ENCODE peak calls at places on chromosomes 7 and 10, in nine cellular contexts. One of them, this sample, is unnamed.

GRCh38 chr10:79927111-79927828 is 21.6 kb downstream of the SFTPD start:
- DNase-seq in tibial nerve: no peak
- DNase-seq in AG09309: no peak
- DNase-seq in endothelial cell: no peak
- DNase-seq in brain microvascular endothelial cell: no peak
- DNase-seq in heart left ventricle: peak; percentile 46
- DNase-seq in epithelial cell of esophagus: no peak
- DNase-seq in fibroblast of pulmonary artery: no peak
- DNase-seq in hepatocyte: no peak
- DNase-seq in this sample: no peak

GRCh38 chr10:543131-543530 is 146.3 kb downstream of the DIP2C start:
- DNase-seq in fibroblast of pulmonary artery: no peak
- DNase-seq in brain microvascular endothelial cell: no peak
- DNase-seq in AG09309: no peak
- DNase-seq in endothelial cell: no peak
- DNase-seq in tibial nerve: no peak
- DNase-seq in epithelial cell of esophagus: no peak
- DNase-seq in hepatocyte: no peak
- DNase-seq in heart left ventricle: no peak
- DNase-seq in this sample: no peak

GRCh38 chr7:3787717-3788311 is 486.8 kb downstream of the SDK1 start:
- DNase-seq in hepatocyte: no peak
- DNase-seq in AG09309: no peak
- DNase-seq in heart left ventricle: no peak
- DNase-seq in endothelial cell: no peak
- DNase-seq in tibial nerve: no peak
- DNase-seq in epithelial cell of esophagus: no peak
- DNase-seq in fibroblast of pulmonary artery: peak; percentile 46
- DNase-seq in brain microvascular endothelial cell: peak; percentile 1
- DNase-seq in this sample: peak; percentile 26

GRCh38 chr10:113680172-113681111 is 730 bp downstream of the CASP7 start:
- DNase-seq in fibroblast of pulmonary artery: peak; percentile 73
- DNase-seq in AG09309: no peak
- DNase-seq in brain microvascular endothelial cell: peak; percentile 35
- DNase-seq in heart left ventricle: peak; percentile 63
- DNase-seq in epithelial cell of esophagus: peak; percentile 80
- DNase-seq in tibial nerve: peak; percentile 21
- DNase-seq in hepatocyte: peak; percentile 48
- DNase-seq in endothelial cell: no peak
- DNase-seq in this sample: peak; percentile 64

GRCh38 chr7:100565133-100565571 is 8.5 kb downstream of the SAP25 start:
- DNase-seq in endothelial cell: no peak
- DNase-seq in heart left ventricle: peak; percentile 54
- DNase-seq in tibial nerve: no peak
- DNase-seq in AG09309: no peak
- DNase-seq in epithelial cell of esophagus: no peak
- DNase-seq in brain microvascular endothelial cell: no peak
- DNase-seq in hepatocyte: no peak
- DNase-seq in fibroblast of pulmonary artery: no peak
- DNase-seq in this sample: no peak

GRCh38 chr10:62613429-62613828 is 191.1 kb upstream of the ADO start:
- DNase-seq in fibroblast of pulmonary artery: peak; percentile 74
- DNase-seq in heart left ventricle: no peak
- DNase-seq in epithelial cell of esophagus: no peak
- DNase-seq in hepatocyte: no peak
- DNase-seq in brain microvascular endothelial cell: peak; percentile 52
- DNase-seq in AG09309: no peak
- DNase-seq in tibial nerve: no peak
- DNase-seq in endothelial cell: no peak
- DNase-seq in this sample: peak; percentile 63

GRCh38 chr10:43209651-43210141 is 57.2 kb downstream of the RASGEF1A start:
- DNase-seq in heart left ventricle: peak; percentile 51
- DNase-seq in hepatocyte: no peak
- DNase-seq in fibroblast of pulmonary artery: no peak
- DNase-seq in brain microvascular endothelial cell: no peak
- DNase-seq in epithelial cell of esophagus: no peak
- DNase-seq in AG09309: no peak
- DNase-seq in tibial nerve: no peak
- DNase-seq in endothelial cell: no peak
- DNase-seq in this sample: no peak

GRCh38 chr10:3451516-3452185 is 279.1 kb upstream of the PITRM1 start:
- DNase-seq in fibroblast of pulmonary artery: no peak
- DNase-seq in brain microvascular endothelial cell: no peak
- DNase-seq in epithelial cell of esophagus: no peak
- DNase-seq in endothelial cell: no peak
- DNase-seq in hepatocyte: no peak
- DNase-seq in heart left ventricle: no peak
- DNase-seq in tibial nerve: no peak
- DNase-seq in AG09309: no peak
- DNase-seq in this sample: no peak

GRCh38 chr10:30447125-30447799 is 13.3 kb downstream of the MAP3K8 start:
- DNase-seq in fibroblast of pulmonary artery: peak; percentile 62
- DNase-seq in brain microvascular endothelial cell: no peak
- DNase-seq in epithelial cell of esophagus: peak; percentile 98
- DNase-seq in hepatocyte: no peak
- DNase-seq in endothelial cell: no peak
- DNase-seq in heart left ventricle: no peak
- DNase-seq in AG09309: no peak
- DNase-seq in tibial nerve: no peak
- DNase-seq in this sample: peak; percentile 90

GRCh38 chr10:65292551-65292950 is 1633.3 kb upstream of the LRRTM3 start:
- DNase-seq in endothelial cell: no peak
- DNase-seq in fibroblast of pulmonary artery: no peak
- DNase-seq in AG09309: no peak
- DNase-seq in brain microvascular endothelial cell: no peak
- DNase-seq in tibial nerve: no peak
- DNase-seq in hepatocyte: no peak
- DNase-seq in heart left ventricle: no peak
- DNase-seq in epithelial cell of esophagus: no peak
- DNase-seq in this sample: no peak

GRCh38 chr10:79310911-79311573 is 36.2 kb upstream of the PPIF start:
- DNase-seq in tibial nerve: peak; percentile 41
- DNase-seq in fibroblast of pulmonary artery: no peak
- DNase-seq in endothelial cell: no peak
- DNase-seq in hepatocyte: no peak
- DNase-seq in brain microvascular endothelial cell: no peak
- DNase-seq in AG09309: no peak
- DNase-seq in epithelial cell of esophagus: no peak
- DNase-seq in heart left ventricle: peak; percentile 59
- DNase-seq in this sample: no peak

GRCh38 chr7:23471090-23471859 is 984 bp upstream of the IGF2BP3 start:
- DNase-seq in epithelial cell of esophagus: peak; percentile 65
- DNase-seq in fibroblast of pulmonary artery: peak; percentile 78
- DNase-seq in AG09309: no peak
- DNase-seq in heart left ventricle: no peak
- DNase-seq in tibial nerve: no peak
- DNase-seq in hepatocyte: peak; percentile 92
- DNase-seq in brain microvascular endothelial cell: peak; percentile 71
- DNase-seq in endothelial cell: peak; percentile 92
- DNase-seq in this sample: peak; percentile 58

GRCh38 chr7:23277359-23277989 is 21.7 kb upstream of the MALSU1 start:
- DNase-seq in epithelial cell of esophagus: peak; percentile 76
- DNase-seq in hepatocyte: peak; percentile 79
- DNase-seq in tibial nerve: no peak
- DNase-seq in endothelial cell: peak; percentile 64
- DNase-seq in fibroblast of pulmonary artery: peak; percentile 84
- DNase-seq in heart left ventricle: no peak
- DNase-seq in AG09309: no peak
- DNase-seq in brain microvascular endothelial cell: peak; percentile 57
- DNase-seq in this sample: peak; percentile 84

GRCh38 chr10:3774814-3775670 is 10.0 kb downstream of the KLF6 start:
- DNase-seq in AG09309: no peak
- DNase-seq in endothelial cell: no peak
- DNase-seq in epithelial cell of esophagus: peak; percentile 91
- DNase-seq in tibial nerve: no peak
- DNase-seq in brain microvascular endothelial cell: peak; percentile 85
- DNase-seq in hepatocyte: peak; percentile 78
- DNase-seq in heart left ventricle: no peak
- DNase-seq in fibroblast of pulmonary artery: peak; percentile 89
- DNase-seq in this sample: peak; percentile 95

GRCh38 chr10:4586756-4587155 is 239.3 kb upstream of the AKR1E2 start:
- DNase-seq in heart left ventricle: no peak
- DNase-seq in AG09309: peak; percentile 17
- DNase-seq in fibroblast of pulmonary artery: no peak
- DNase-seq in tibial nerve: no peak
- DNase-seq in endothelial cell: no peak
- DNase-seq in brain microvascular endothelial cell: no peak
- DNase-seq in epithelial cell of esophagus: no peak
- DNase-seq in hepatocyte: peak; percentile 8
- DNase-seq in this sample: peak; percentile 8

GRCh38 chr10:86439544-86439943 is 72.9 kb upstream of the GRID1 start:
- DNase-seq in brain microvascular endothelial cell: peak; percentile 98
- DNase-seq in endothelial cell: no peak
- DNase-seq in tibial nerve: peak; percentile 70
- DNase-seq in fibroblast of pulmonary artery: peak; percentile 97
- DNase-seq in epithelial cell of esophagus: peak; percentile 67
- DNase-seq in AG09309: peak; percentile 81
- DNase-seq in heart left ventricle: no peak
- DNase-seq in hepatocyte: peak; percentile 77
- DNase-seq in this sample: peak; percentile 95

GRCh38 chr10:69333205-69333604 is 54.9 kb downstream of the HK1 start:
- DNase-seq in AG09309: no peak
- DNase-seq in brain microvascular endothelial cell: peak; percentile 29
- DNase-seq in tibial nerve: no peak
- DNase-seq in fibroblast of pulmonary artery: peak; percentile 56
- DNase-seq in endothelial cell: no peak
- DNase-seq in heart left ventricle: no peak
- DNase-seq in epithelial cell of esophagus: peak; percentile 91
- DNase-seq in hepatocyte: peak; percentile 71
- DNase-seq in this sample: peak; percentile 69
- TF ChIP-seq CTCF in AG09309: peak; percentile 30
- TF ChIP-seq CTCF in brain microvascular endothelial cell: peak; percentile 57
- TF ChIP-seq CTCF in tibial nerve: no peak
- TF ChIP-seq CTCF in fibroblast of pulmonary artery: peak; percentile 45
- TF ChIP-seq CTCF in endothelial cell: no peak
- TF ChIP-seq CTCF in heart left ventricle: no peak
- TF ChIP-seq CTCF in epithelial cell of esophagus: peak; percentile 75
- TF ChIP-seq CTCF in hepatocyte: peak; percentile 4
- TF ChIP-seq CTCF in this sample: peak; percentile 39

GRCh38 chr10:104255244-104255981 is 721 bp downstream of the GSTO1 start:
- DNase-seq in endothelial cell: no peak
- DNase-seq in fibroblast of pulmonary artery: peak; percentile 85
- DNase-seq in brain microvascular endothelial cell: peak; percentile 82
- DNase-seq in tibial nerve: no peak
- DNase-seq in hepatocyte: peak; percentile 46
- DNase-seq in AG09309: no peak
- DNase-seq in epithelial cell of esophagus: peak; percentile 75
- DNase-seq in heart left ventricle: no peak
- DNase-seq in this sample: peak; percentile 89

GRCh38 chr10:104253576-104254410 is 899 bp upstream of the GSTO1 start:
- DNase-seq in endothelial cell: no peak
- DNase-seq in tibial nerve: no peak
- DNase-seq in brain microvascular endothelial cell: no peak
- DNase-seq in heart left ventricle: no peak
- DNase-seq in fibroblast of pulmonary artery: no peak
- DNase-seq in hepatocyte: no peak
- DNase-seq in epithelial cell of esophagus: no peak
- DNase-seq in AG09309: no peak
- DNase-seq in this sample: no peak

GRCh38 chr10:104253106-104253505 is 1.6 kb upstream of the GSTO1 start:
- DNase-seq in tibial nerve: no peak
- DNase-seq in AG09309: no peak
- DNase-seq in fibroblast of pulmonary artery: no peak
- DNase-seq in brain microvascular endothelial cell: no peak
- DNase-seq in epithelial cell of esophagus: no peak
- DNase-seq in endothelial cell: no peak
- DNase-seq in heart left ventricle: no peak
- DNase-seq in hepatocyte: peak; percentile 65
- DNase-seq in this sample: no peak

GRCh38 chr10:104256335-104257080 is 1.8 kb downstream of the GSTO1 start:
- DNase-seq in endothelial cell: no peak
- DNase-seq in heart left ventricle: no peak
- DNase-seq in brain microvascular endothelial cell: no peak
- DNase-seq in fibroblast of pulmonary artery: peak; percentile 30
- DNase-seq in AG09309: no peak
- DNase-seq in epithelial cell of esophagus: peak; percentile 22
- DNase-seq in tibial nerve: no peak
- DNase-seq in hepatocyte: no peak
- DNase-seq in this sample: peak; percentile 43

GRCh38 chr10:104254493-104255243 is at the start of gene GSTO1:
- DNase-seq in AG09309: no peak
- DNase-seq in brain microvascular endothelial cell: peak; percentile 45
- DNase-seq in epithelial cell of esophagus: peak; percentile 65
- DNase-seq in fibroblast of pulmonary artery: peak; percentile 82
- DNase-seq in heart left ventricle: peak; percentile 92
- DNase-seq in hepatocyte: peak; percentile 72
- DNase-seq in tibial nerve: peak; percentile 63
- DNase-seq in endothelial cell: peak; percentile 40
- DNase-seq in this sample: peak; percentile 81
- TF ChIP-seq CTCF in AG09309: peak; percentile 11
- TF ChIP-seq CTCF in brain microvascular endothelial cell: peak; percentile 36
- TF ChIP-seq CTCF in epithelial cell of esophagus: no peak
- TF ChIP-seq CTCF in fibroblast of pulmonary artery: no peak
- TF ChIP-seq CTCF in heart left ventricle: no peak
- TF ChIP-seq CTCF in hepatocyte: no peak
- TF ChIP-seq CTCF in tibial nerve: no peak
- TF ChIP-seq CTCF in endothelial cell: no peak
- TF ChIP-seq CTCF in this sample: peak; percentile 21

GRCh38 chr10:18797286-18797685 is 138.1 kb downstream of the ARL5B start:
- DNase-seq in fibroblast of pulmonary artery: no peak
- DNase-seq in endothelial cell: no peak
- DNase-seq in tibial nerve: no peak
- DNase-seq in hepatocyte: no peak
- DNase-seq in AG09309: no peak
- DNase-seq in epithelial cell of esophagus: peak; percentile 56
- DNase-seq in heart left ventricle: no peak
- DNase-seq in brain microvascular endothelial cell: no peak
- DNase-seq in this sample: peak; percentile 13

GRCh38 chr10:18795549-18795948 is 136.3 kb downstream of the ARL5B start:
- DNase-seq in fibroblast of pulmonary artery: no peak
- DNase-seq in AG09309: no peak
- DNase-seq in endothelial cell: no peak
- DNase-seq in hepatocyte: no peak
- DNase-seq in epithelial cell of esophagus: no peak
- DNase-seq in tibial nerve: no peak
- DNase-seq in brain microvascular endothelial cell: no peak
- DNase-seq in heart left ventricle: no peak
- DNase-seq in this sample: no peak

DNA sequence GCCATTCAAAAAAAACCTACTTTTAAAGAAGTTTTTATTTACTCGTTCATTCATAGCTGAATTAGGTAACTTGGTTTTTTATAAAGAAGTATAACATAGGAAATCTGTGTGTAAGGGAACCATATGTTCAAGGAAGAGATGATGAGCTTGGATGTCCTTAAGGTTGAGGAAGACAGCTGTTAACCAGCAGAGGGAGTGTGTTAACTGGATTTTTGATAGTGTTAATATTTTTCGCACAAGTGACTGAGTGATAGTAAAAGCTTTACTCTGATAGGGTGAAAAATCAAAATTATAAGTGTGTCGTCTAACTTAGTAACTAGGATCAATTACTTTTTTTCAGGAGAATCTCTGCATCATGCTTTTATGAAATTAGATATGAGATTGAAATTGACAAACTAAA is 134.7 kb downstream of the ARL5B start:
- DNase-seq in fibroblast of pulmonary artery: peak; percentile 29
- DNase-seq in hepatocyte: peak; percentile 45
- DNase-seq in endothelial cell: no peak
- DNase-seq in epithelial cell of esophagus: peak; percentile 15
- DNase-seq in tibial nerve: no peak
- DNase-seq in heart left ventricle: no peak
- DNase-seq in brain microvascular endothelial cell: peak; percentile 1
- DNase-seq in AG09309: no peak
- DNase-seq in this sample: peak; percentile 9
- TF ChIP-seq CTCF in fibroblast of pulmonary artery: peak; percentile 31
- TF ChIP-seq CTCF in hepatocyte: peak; percentile 63
- TF ChIP-seq CTCF in endothelial cell: peak; percentile 33
- TF ChIP-seq CTCF in epithelial cell of esophagus: peak; percentile 38
- TF ChIP-seq CTCF in tibial nerve: no peak
- TF ChIP-seq CTCF in heart left ventricle: no peak
- TF ChIP-seq CTCF in brain microvascular endothelial cell: peak; percentile 21
- TF ChIP-seq CTCF in AG09309: peak; percentile 21
- TF ChIP-seq CTCF in this sample: peak; percentile 55

GRCh38 chr10:82934429-82934828 is 1059.4 kb downstream of the NRG3 start:
- DNase-seq in AG09309: no peak
- DNase-seq in endothelial cell: no peak
- DNase-seq in brain microvascular endothelial cell: no peak
- DNase-seq in fibroblast of pulmonary artery: peak; percentile 6
- DNase-seq in tibial nerve: no peak
- DNase-seq in epithelial cell of esophagus: peak; percentile 1
- DNase-seq in heart left ventricle: no peak
- DNase-seq in hepatocyte: peak; percentile 59
- DNase-seq in this sample: no peak
- TF ChIP-seq CTCF in AG09309: peak; percentile 19
- TF ChIP-seq CTCF in endothelial cell: no peak
- TF ChIP-seq CTCF in brain microvascular endothelial cell: no peak
- TF ChIP-seq CTCF in fibroblast of pulmonary artery: no peak
- TF ChIP-seq CTCF in tibial nerve: no peak
- TF ChIP-seq CTCF in epithelial cell of esophagus: peak; percentile 24
- TF ChIP-seq CTCF in heart left ventricle: no peak
- TF ChIP-seq CTCF in hepatocyte: peak; percentile 35
- TF ChIP-seq CTCF in this sample: peak; percentile 5